ENCODE peak calls at places on chromosomes 5 and 9, in eight cellular contexts. W is WTC11, M is HepG2, R is A549, L is GM12878, K is K562, E is H1, G is SK-N-SH. V is an unnamed sample.

GRCh38 chr9:36074870-36075532 is 38.3 kb downstream of the RECK start:
- DNase-seq in W (no peak), M (peak; percentile 17), R (no peak), L (no peak), K (no peak), E (no peak), G (peak; percentile 30), V (peak; percentile 89)

GRCh38 chr9:78691531-78691930 is 394.6 kb downstream of the PSAT1 start:
- DNase-seq in W (no peak), M (no peak), R (no peak), L (no peak), K (no peak), E (no peak), G (no peak), V (peak; percentile 60)

GRCh38 chr9:91315191-91315590 is 46.5 kb downstream of the AUH start:
- DNase-seq in W (peak; percentile 37), M (no peak), R (no peak), L (no peak), K (no peak), E (no peak), G (no peak), V (no peak)

GRCh38 chr5:176350416-176350815 is 11.1 kb downstream of the KIAA1191 start:
- DNase-seq in W (no peak), M (no peak), R (no peak), L (no peak), K (no peak), E (no peak), G (no peak), V (no peak)

GRCh38 chr5:59390074-59390659 is 503.4 kb downstream of the PDE4D start:
- DNase-seq in W (no peak), M (peak; percentile 18), R (no peak), L (no peak), K (peak; percentile 11), E (no peak), G (no peak), V (peak; percentile 20)

GRCh38 chr5:133848306-133848924 is 120.0 kb downstream of the C5orf15 start:
- DNase-seq in W (no peak), M (peak; percentile 20), R (no peak), L (no peak), K (no peak), E (no peak), G (no peak), V (no peak)

GRCh38 chr5:115857621-115858349 is 16.1 kb downstream of the AP3S1 start:
- DNase-seq in W (no peak), M (no peak), R (no peak), L (no peak), K (no peak), E (no peak), G (no peak), V (peak; percentile 35)

GRCh38 chr9:6805532-6805931 is 47.8 kb downstream of the KDM4C start:
- DNase-seq in W (no peak), M (no peak), R (no peak), L (no peak), K (no peak), E (peak; percentile 3), G (peak; percentile 31), V (peak; percentile 80)

GRCh38 chr5:35182541-35183242 is 47.6 kb downstream of the PRLR start:
- DNase-seq in W (no peak), M (no peak), R (no peak), L (no peak), K (no peak), E (no peak), G (no peak), V (no peak)

GRCh38 chr9:5949103-5949699 is 58.5 kb downstream of the MLANA start:
- DNase-seq in W (no peak), M (no peak), R (no peak), L (peak; percentile 15), K (no peak), E (no peak), G (no peak), V (peak; percentile 10)

GRCh38 chr9:109168170-109168569 is 1.1 kb upstream of the FRRS1L start:
- DNase-seq in W (no peak), M (peak; percentile 48), R (no peak), L (no peak), K (no peak), E (no peak), G (no peak), V (no peak)

GRCh38 chr5:177384134-177384533 is at the start of gene SLC34A1:
- DNase-seq in W (no peak), M (no peak), R (no peak), L (no peak), K (no peak), E (no peak), G (no peak), V (no peak)

GRCh38 chr5:98773214-98773463 is 324 bp upstream of the RGMB start:
- DNase-seq in W (no peak), M (no peak), R (no peak), L (peak; percentile 53), K (no peak), E (no peak), G (no peak), V (no peak)

GRCh38 chr5:98773464-98774191 is at the start of gene RGMB:
- DNase-seq in W (peak; percentile 99), M (peak; percentile 95), R (peak; percentile 98), L (peak; percentile 85), K (no peak), E (peak; percentile 96), G (peak; percentile 97), V (peak; percentile 99)

GRCh38 chr5:98775962-98776687 is 2.7 kb downstream of the RGMB start:
- DNase-seq in W (no peak), M (no peak), R (no peak), L (no peak), K (no peak), E (no peak), G (no peak), V (peak; percentile 81)

GRCh38 chr5:98775246-98775961 is 1.9 kb downstream of the RGMB start:
- DNase-seq in W (no peak), M (no peak), R (no peak), L (no peak), K (no peak), E (no peak), G (no peak), V (no peak)

DNA sequence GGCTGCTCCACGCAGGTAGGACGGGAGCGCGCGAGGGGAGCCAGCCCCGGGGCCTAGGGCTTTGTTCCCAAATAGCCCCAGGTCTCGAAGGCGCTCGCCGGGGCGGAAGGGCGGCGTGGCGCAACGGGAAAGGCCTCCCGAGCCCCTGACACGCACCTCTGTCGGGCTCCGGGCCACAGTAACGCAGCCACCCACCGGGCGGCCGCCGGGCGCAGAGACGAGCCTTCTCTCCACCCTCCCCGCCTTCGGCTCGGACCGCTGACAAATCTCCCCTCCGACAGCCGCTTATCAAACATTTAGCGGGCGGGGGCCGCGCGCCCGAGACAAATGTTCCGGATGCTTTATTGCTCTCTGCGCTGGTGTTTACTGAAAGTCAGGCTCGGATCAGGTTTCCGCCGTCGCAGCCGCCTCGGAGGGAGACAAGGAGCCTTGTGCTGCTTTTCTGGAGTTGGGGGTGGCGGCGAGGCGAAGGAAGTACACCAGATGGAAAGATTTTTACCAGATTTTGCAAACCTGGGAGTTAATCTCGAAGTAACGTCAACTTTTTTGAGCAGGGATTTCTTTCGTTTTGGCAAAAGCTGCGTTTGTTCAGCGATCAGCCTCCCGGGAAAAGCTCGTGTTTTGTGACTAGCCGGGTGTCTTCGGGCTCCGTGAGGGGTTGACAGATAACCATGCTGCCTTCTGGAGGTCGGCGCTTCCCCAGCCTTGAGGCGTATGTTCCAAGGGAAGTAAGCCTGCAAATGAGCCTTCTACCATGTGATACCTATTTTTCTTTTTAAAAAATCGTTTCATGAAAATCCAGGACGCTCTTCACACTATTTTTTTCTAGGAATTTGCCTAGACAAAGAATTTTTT is 956 bp downstream of the RGMB start:
- DNase-seq in W (peak; percentile 73), M (peak; percentile 61), R (peak; percentile 38), L (no peak), K (no peak), E (peak; percentile 76), G (peak; percentile 70), V (peak; percentile 74)
- TF ChIP-seq USF2 in W (no peak), M (no peak), R (no peak), L (no peak), K (no peak), E (no peak), G (no peak), V (no peak)

DNA sequence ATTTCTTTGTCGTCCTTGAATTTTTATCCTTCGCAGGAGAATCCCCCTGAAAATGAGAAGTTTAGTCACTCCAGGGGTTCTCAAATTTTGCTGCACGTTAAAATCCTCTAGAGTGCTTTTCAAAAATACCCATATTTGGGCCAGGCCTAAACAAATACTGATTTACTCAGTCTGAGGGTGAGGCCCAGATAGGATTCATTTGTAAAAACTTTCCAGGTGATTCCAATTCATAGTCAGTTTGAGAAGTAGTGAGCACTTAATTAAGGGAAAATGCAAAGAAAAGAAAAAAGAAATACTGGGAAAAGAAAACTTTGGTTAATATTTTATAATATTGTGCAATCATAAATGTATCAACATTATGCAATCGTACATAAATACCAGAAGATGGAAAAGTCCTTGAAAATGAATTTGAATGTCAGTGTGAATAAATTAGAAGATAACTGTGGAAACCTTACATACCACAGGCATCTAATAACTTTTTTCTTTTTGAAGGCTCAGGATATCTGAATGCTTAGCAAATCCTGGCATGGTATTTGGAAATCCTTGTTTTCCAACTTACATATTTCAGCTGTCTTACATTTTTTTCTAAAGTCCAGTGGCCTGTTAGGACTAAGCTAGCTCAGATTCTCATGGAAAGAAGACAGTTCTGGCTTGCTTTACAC is 116.5 kb upstream of the DAPK1 start:
- DNase-seq in W (no peak), M (peak; percentile 16), R (no peak), L (no peak), K (no peak), E (no peak), G (no peak), V (peak; percentile 18)
- TF ChIP-seq USF2 in W (no peak), M (no peak), R (no peak), L (no peak), K (no peak), E (no peak), G (no peak), V (no peak)

DNA sequence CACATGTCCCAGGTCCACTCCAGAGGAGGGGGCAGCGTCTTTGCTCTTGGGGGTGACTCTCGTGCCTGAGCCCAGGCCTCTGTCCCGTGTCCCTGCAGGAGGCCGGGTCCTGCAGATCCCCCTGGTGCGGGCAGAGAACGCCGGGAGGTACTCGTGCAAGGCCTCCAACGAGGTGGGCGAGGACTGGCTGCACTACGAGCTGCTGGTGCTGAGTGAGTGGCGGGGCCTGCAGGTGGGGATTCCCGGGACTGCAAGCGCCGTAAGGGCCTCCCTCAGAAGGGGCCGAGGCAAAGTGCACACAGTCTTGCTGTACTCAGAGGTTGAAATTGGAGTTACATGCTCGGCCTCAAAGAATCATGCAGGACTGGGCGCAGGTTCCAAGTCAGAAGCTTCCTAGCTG is 62.7 kb upstream of the ASS1 start:
- DNase-seq in W (peak; percentile 45), M (no peak), R (no peak), L (no peak), K (no peak), E (peak; percentile 60), G (no peak), V (no peak)
- TF ChIP-seq USF2 in W (no peak), M (no peak), R (no peak), L (no peak), K (no peak), E (no peak), G (no peak), V (no peak)

DNA sequence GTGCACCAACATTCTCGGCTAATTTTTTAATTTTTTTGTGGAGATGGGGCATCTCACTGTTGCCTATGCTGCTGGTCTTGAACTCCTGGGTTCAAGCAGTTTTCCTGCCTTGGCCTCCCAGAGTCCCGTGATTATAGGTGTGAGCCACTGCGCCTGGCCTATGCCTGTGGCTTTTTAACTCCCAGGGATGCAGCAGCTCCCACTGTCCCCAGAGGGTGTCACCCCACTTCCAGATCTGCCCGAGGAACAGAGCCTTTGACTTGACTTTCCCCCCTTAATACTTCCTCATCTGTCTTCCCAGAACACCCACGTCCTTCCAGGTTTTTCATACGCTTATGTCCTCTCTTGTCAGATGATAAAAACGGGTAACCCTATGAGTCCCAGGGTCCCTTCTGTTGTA is 7.6 kb upstream of the PRRC2B start:
- DNase-seq in W (no peak), M (no peak), R (no peak), L (no peak), K (no peak), E (no peak), G (no peak), V (no peak)
- TF ChIP-seq USF2 in W (no peak), M (no peak), R (no peak), L (no peak), K (no peak), E (no peak), G (no peak), V (no peak)

V was measured in IMR-90.